ENCODE peak calls at places on chromosomes 12 and 14, in five cellular contexts. U, P, O, T and M are unnamed samples.

GRCh38 chr12:124371366-124371765 is 76.5 kb downstream of the RFLNA start:
- DNase-seq in U (no peak), P (no peak), O (no peak), T (no peak), M (no peak)

GRCh38 chr12:115571027-115571426 is 706.5 kb downstream of the MED13L start:
- DNase-seq in U (no peak), P (no peak), O (no peak), T (no peak), M (no peak)

GRCh38 chr14:97413991-97414717 is 617.0 kb downstream of the VRK1 start:
- DNase-seq in U (no peak), P (no peak), O (no peak), T (no peak), M (no peak)

GRCh38 chr12:61993734-61994345 is 266.4 kb upstream of the USP15 start:
- DNase-seq in U (no peak), P (peak; percentile 30), O (peak; percentile 8), T (no peak), M (no peak)

GRCh38 chr14:64196668-64197411 is 97.3 kb downstream of the ESR2 start:
- DNase-seq in U (no peak), P (no peak), O (peak; percentile 79), T (no peak), M (peak; percentile 69)

GRCh38 chr14:103361868-103362267 is 23.3 kb upstream of the MARK3 start:
- DNase-seq in U (no peak), P (peak; percentile 52), O (no peak), T (no peak), M (no peak)

GRCh38 chr12:27610380-27610779 is 85.9 kb upstream of the REP15 start:
- DNase-seq in U (no peak), P (no peak), O (no peak), T (no peak), M (no peak)

GRCh38 chr14:65915125-65915524 is 502.6 kb downstream of the FUT8 start:
- DNase-seq in U (no peak), P (no peak), O (no peak), T (no peak), M (no peak)

GRCh38 chr14:36928432-36928831 is 244.0 kb downstream of the SLC25A21 start:
- DNase-seq in U (no peak), P (no peak), O (no peak), T (no peak), M (no peak)

GRCh38 chr14:36784541-36784940 is 122.9 kb downstream of the PAX9 start:
- DNase-seq in U (no peak), P (no peak), O (no peak), T (no peak), M (no peak)

GRCh38 chr12:77723308-77723707 is 107.4 kb upstream of the NAV3 start:
- DNase-seq in U (no peak), P (no peak), O (no peak), T (no peak), M (no peak)

GRCh38 chr14:24903337-24903736 is 146.6 kb downstream of the STXBP6 start:
- DNase-seq in U (no peak), P (no peak), O (no peak), T (no peak), M (no peak)

GRCh38 chr12:58359084-58359483 is 417.7 kb downstream of the ATP23 start:
- DNase-seq in U (no peak), P (no peak), O (no peak), T (no peak), M (no peak)

GRCh38 chr12:64625243-64626077 is 15.2 kb downstream of the RASSF3 start:
- DNase-seq in U (no peak), P (peak; percentile 85), O (no peak), T (peak; percentile 19), M (no peak)

GRCh38 chr12:52945389-52946232 is 3.3 kb upstream of the KRT18 start:
- DNase-seq in U (no peak), P (peak; percentile 71), O (no peak), T (no peak), M (no peak)

GRCh38 chr12:80374615-80375014 is 69.4 kb upstream of the PTPRQ start:
- DNase-seq in U (no peak), P (no peak), O (no peak), T (no peak), M (no peak)